ENCODE peak calls at places on chromosomes 7 and 10, in five cellular contexts. One of them, this sample, is unnamed.

GRCh38 chr10:50604823-50605222 is 18.9 kb downstream of the SGMS1 start:
- DNase-seq in bronchial epithelial cell: peak
- DNase-seq in Calu3: no peak
- DNase-seq in activated naive CD8-positive, alpha-beta T cell treated with anti-CD3 and anti-CD28 coated beads, Interleukin-2, amount 50 U/mL, for 16 hours: no peak
- DNase-seq in psoas muscle: no peak
- DNase-seq in this sample: no peak

GRCh38 chr7:1693991-1694524 is 24.0 kb downstream of the ELFN1 start:
- DNase-seq in bronchial epithelial cell: no peak
- DNase-seq in activated naive CD8-positive, alpha-beta T cell treated with anti-CD3 and anti-CD28 coated beads, Interleukin-2, amount 50 U/mL, for 16 hours: no peak
- DNase-seq in Calu3: peak
- DNase-seq in psoas muscle: peak
- DNase-seq in this sample: peak

GRCh38 chr10:61793760-61794713 is 107.5 kb upstream of the ARID5B start:
- DNase-seq in activated naive CD8-positive, alpha-beta T cell treated with anti-CD3 and anti-CD28 coated beads, Interleukin-2, amount 50 U/mL, for 16 hours: no peak
- DNase-seq in Calu3: no peak
- DNase-seq in psoas muscle: no peak
- DNase-seq in bronchial epithelial cell: no peak
- DNase-seq in this sample: no peak

GRCh38 chr10:69345402-69345801 is 67.1 kb downstream of the HK1 start:
- DNase-seq in activated naive CD8-positive, alpha-beta T cell treated with anti-CD3 and anti-CD28 coated beads, Interleukin-2, amount 50 U/mL, for 16 hours: no peak
- DNase-seq in bronchial epithelial cell: no peak
- DNase-seq in psoas muscle: peak
- DNase-seq in Calu3: no peak
- DNase-seq in this sample: no peak

GRCh38 chr7:35037526-35038339 is 448 bp upstream of the DPY19L1 start:
- DNase-seq in Calu3: peak
- DNase-seq in bronchial epithelial cell: peak
- DNase-seq in activated naive CD8-positive, alpha-beta T cell treated with anti-CD3 and anti-CD28 coated beads, Interleukin-2, amount 50 U/mL, for 16 hours: peak
- DNase-seq in psoas muscle: peak
- DNase-seq in this sample: peak

GRCh38 chr7:149103424-149103823 is 12.9 kb upstream of the ZNF786 start:
- DNase-seq in psoas muscle: no peak
- DNase-seq in Calu3: no peak
- DNase-seq in bronchial epithelial cell: no peak
- DNase-seq in activated naive CD8-positive, alpha-beta T cell treated with anti-CD3 and anti-CD28 coated beads, Interleukin-2, amount 50 U/mL, for 16 hours: no peak
- DNase-seq in this sample: no peak

GRCh38 chr7:68246189-68246633 is 1249.6 kb downstream of the TYW1 start:
- DNase-seq in psoas muscle: no peak
- DNase-seq in activated naive CD8-positive, alpha-beta T cell treated with anti-CD3 and anti-CD28 coated beads, Interleukin-2, amount 50 U/mL, for 16 hours: no peak
- DNase-seq in bronchial epithelial cell: peak
- DNase-seq in Calu3: no peak
- DNase-seq in this sample: peak

GRCh38 chr7:47582748-47583740 is 1.1 kb upstream of the TNS3 start:
- DNase-seq in activated naive CD8-positive, alpha-beta T cell treated with anti-CD3 and anti-CD28 coated beads, Interleukin-2, amount 50 U/mL, for 16 hours: no peak
- DNase-seq in Calu3: no peak
- DNase-seq in bronchial epithelial cell: no peak
- DNase-seq in psoas muscle: no peak
- DNase-seq in this sample: peak

GRCh38 chr10:63083904-63084689 is 49.0 kb upstream of the NRBF2 start:
- DNase-seq in psoas muscle: peak
- DNase-seq in activated naive CD8-positive, alpha-beta T cell treated with anti-CD3 and anti-CD28 coated beads, Interleukin-2, amount 50 U/mL, for 16 hours: peak
- DNase-seq in bronchial epithelial cell: peak
- DNase-seq in Calu3: peak
- DNase-seq in this sample: peak

GRCh38 chr7:155280446-155281410 is 16.9 kb upstream of the INSIG1 start:
- DNase-seq in psoas muscle: no peak
- DNase-seq in Calu3: no peak
- DNase-seq in activated naive CD8-positive, alpha-beta T cell treated with anti-CD3 and anti-CD28 coated beads, Interleukin-2, amount 50 U/mL, for 16 hours: no peak
- DNase-seq in bronchial epithelial cell: no peak
- DNase-seq in this sample: no peak

GRCh38 chr7:105249216-105249615 is 139.5 kb downstream of the SRPK2 start:
- DNase-seq in bronchial epithelial cell: no peak
- DNase-seq in Calu3: no peak
- DNase-seq in psoas muscle: no peak
- DNase-seq in activated naive CD8-positive, alpha-beta T cell treated with anti-CD3 and anti-CD28 coated beads, Interleukin-2, amount 50 U/mL, for 16 hours: no peak
- DNase-seq in this sample: no peak

GRCh38 chr7:136874393-136875032 is 6.1 kb downstream of the CHRM2 start:
- DNase-seq in psoas muscle: no peak
- DNase-seq in Calu3: no peak
- DNase-seq in activated naive CD8-positive, alpha-beta T cell treated with anti-CD3 and anti-CD28 coated beads, Interleukin-2, amount 50 U/mL, for 16 hours: no peak
- DNase-seq in bronchial epithelial cell: peak
- DNase-seq in this sample: no peak

GRCh38 chr7:112453505-112454171 is 3.4 kb downstream of the IFRD1 start:
- DNase-seq in Calu3: no peak
- DNase-seq in psoas muscle: no peak
- DNase-seq in activated naive CD8-positive, alpha-beta T cell treated with anti-CD3 and anti-CD28 coated beads, Interleukin-2, amount 50 U/mL, for 16 hours: no peak
- DNase-seq in bronchial epithelial cell: peak
- DNase-seq in this sample: no peak

GRCh38 chr10:109089779-109090178 is 833.5 kb downstream of the XPNPEP1 start:
- DNase-seq in bronchial epithelial cell: no peak
- DNase-seq in Calu3: no peak
- DNase-seq in activated naive CD8-positive, alpha-beta T cell treated with anti-CD3 and anti-CD28 coated beads, Interleukin-2, amount 50 U/mL, for 16 hours: no peak
- DNase-seq in psoas muscle: no peak
- DNase-seq in this sample: no peak

GRCh38 chr10:103593022-103593570 is 99.6 kb downstream of the NEURL1 start:
- DNase-seq in psoas muscle: peak
- DNase-seq in activated naive CD8-positive, alpha-beta T cell treated with anti-CD3 and anti-CD28 coated beads, Interleukin-2, amount 50 U/mL, for 16 hours: no peak
- DNase-seq in Calu3: no peak
- DNase-seq in bronchial epithelial cell: no peak
- DNase-seq in this sample: no peak

GRCh38 chr10:56604624-56605023 is 243.6 kb upstream of the ZWINT start:
- DNase-seq in psoas muscle: no peak
- DNase-seq in activated naive CD8-positive, alpha-beta T cell treated with anti-CD3 and anti-CD28 coated beads, Interleukin-2, amount 50 U/mL, for 16 hours: no peak
- DNase-seq in bronchial epithelial cell: no peak
- DNase-seq in Calu3: no peak
- DNase-seq in this sample: no peak

This sample was measured in lower leg skin.